ENCODE peak calls at places on chromosomes 7 and 10, in eight cellular contexts. J is foreskin fibroblast; X is kidney epithelial cell; F is stimulated activated CD4-positive, alpha-beta T cell treated with anti-CD3 and anti-CD28 coated beads, Interleukin-15, amount 100 ng/mL, for 1 hour; Z is retina; A is cardiac fibroblast; W is T-helper 1 cell; M is activated CD8-positive, alpha-beta memory T cell treated with anti-CD3 and anti-CD28 coated beads for 48 hours. B is an unnamed sample.

GRCh38 chr7:30309302-30309701 is 24.9 kb downstream of the ZNRF2 start:
- DNase-seq in A (no peak), Z (no peak), W (no peak), X (no peak), J (no peak), M (no peak), F (no peak), B (no peak)

GRCh38 chr7:21314954-21315353 is 112.9 kb upstream of the SP4 start:
- DNase-seq in Z (no peak), F (no peak), A (no peak), M (no peak), X (no peak), J (no peak), W (no peak), B (no peak)

GRCh38 chr7:66698652-66699205 is 41.8 kb upstream of the RABGEF1 start:
- DNase-seq in J (no peak), W (no peak), Z (no peak), M (no peak), A (no peak), F (no peak), X (no peak), B (no peak)

GRCh38 chr7:101968720-101969466 is 151.5 kb downstream of the CUX1 start:
- DNase-seq in J (no peak), Z (no peak), W (no peak), A (no peak), F (no peak), X (no peak), M (no peak), B (no peak)

GRCh38 chr7:106887376-106887775 is 22.3 kb downstream of the PIK3CG start:
- DNase-seq in J (no peak), F (no peak), X (no peak), Z (no peak), M (no peak), A (no peak), W (no peak), B (no peak)

GRCh38 chr7:124924906-124925305 is 4.7 kb downstream of the POT1 start:
- DNase-seq in X (no peak), Z (no peak), J (no peak), W (no peak), M (no peak), F (no peak), A (peak; percentile 57), B (no peak)

GRCh38 chr10:11871470-11871869 is 48.3 kb downstream of the PROSER2 start:
- DNase-seq in W (no peak), X (no peak), M (no peak), A (peak; percentile 39), J (no peak), Z (no peak), F (no peak), B (no peak)

GRCh38 chr7:80264769-80265168 is 130.1 kb downstream of the GNAI1 start:
- DNase-seq in W (no peak), F (no peak), X (no peak), J (peak; percentile 62), A (no peak), Z (no peak), M (no peak), B (no peak)

GRCh38 chr10:73965890-73966768 is 31.8 kb upstream of the VCL start:
- DNase-seq in F (no peak), X (peak; percentile 99), J (peak; percentile 98), W (no peak), Z (peak; percentile 51), A (peak; percentile 99), M (no peak), B (no peak)

GRCh38 chr10:18312385-18313145 is 172.3 kb downstream of the CACNB2 start:
- DNase-seq in X (peak; percentile 21), M (no peak), A (peak; percentile 56), J (peak; percentile 70), Z (peak; percentile 38), F (no peak), W (no peak), B (no peak)

GRCh38 chr10:11325817-11326216 is 285.6 kb downstream of the USP6NL start:
- DNase-seq in M (no peak), X (no peak), A (peak; percentile 39), W (no peak), J (peak; percentile 68), F (no peak), Z (no peak), B (no peak)

GRCh38 chr7:22894585-22894984 is 71.9 kb upstream of the TOMM7 start:
- DNase-seq in F (no peak), J (no peak), W (no peak), A (no peak), Z (no peak), X (no peak), M (no peak), B (peak; percentile 7)

GRCh38 chr7:19122018-19122588 is 4.7 kb upstream of the TWIST1 start:
- DNase-seq in W (no peak), Z (peak; percentile 56), A (peak; percentile 82), F (no peak), M (no peak), J (peak; percentile 81), X (no peak), B (no peak)

GRCh38 chr7:131625817-131626372 is 69.5 kb upstream of the PODXL start:
- DNase-seq in M (no peak), J (peak; percentile 88), F (no peak), W (no peak), A (no peak), X (peak; percentile 58), Z (peak; percentile 50), B (no peak)

GRCh38 chr10:112584276-112584675 is 137.3 kb downstream of the VTI1A start:
- DNase-seq in X (no peak), W (no peak), A (no peak), M (no peak), J (peak; percentile 10), Z (no peak), F (no peak), B (no peak)

GRCh38 chr7:84809877-84810276 is 377.0 kb downstream of the SEMA3D start:
- DNase-seq in X (no peak), A (peak; percentile 15), M (no peak), W (no peak), Z (no peak), J (no peak), F (no peak), B (no peak)

GRCh38 chr7:102993532-102994029 is 80.8 kb downstream of the LRRC17 start:
- DNase-seq in J (peak; percentile 72), A (peak; percentile 96), W (no peak), M (no peak), F (no peak), Z (no peak), X (no peak), B (no peak)

GRCh38 chr10:44310762-44311562 is 73.9 kb downstream of the CXCL12 start:
- DNase-seq in M (peak; percentile 35), X (peak; percentile 35), F (peak; percentile 48), J (peak; percentile 82), W (peak; percentile 45), Z (peak; percentile 97), A (peak; percentile 90), B (peak; percentile 85)

GRCh38 chr7:156219307-156220077 is 407.2 kb upstream of the SHH start:
- DNase-seq in A (no peak), M (no peak), F (no peak), Z (no peak), X (no peak), W (no peak), J (no peak), B (no peak)

GRCh38 chr10:73017955-73018480 is 63.4 kb upstream of the PLA2G12B start:
- DNase-seq in W (no peak), F (no peak), A (peak; percentile 52), M (no peak), X (no peak), Z (no peak), J (no peak), B (no peak)